ENCODE peak calls at places on chromosomes 12 and 14, in nine cellular contexts. A, L, F, C, O, M, I, Y and H are unnamed samples.

GRCh38 chr12:92796650-92797049 is 93.9 kb downstream of the PLEKHG7 start:
- DNase-seq in A (no peak), L (no peak), F (peak), C (no peak), O (no peak), M (no peak), I (no peak), Y (no peak), H (no peak)

GRCh38 chr12:102064476-102064875 is 2.7 kb upstream of the WASHC3 start:
- DNase-seq in A (no peak), L (no peak), F (no peak), C (no peak), O (no peak), M (no peak), I (no peak), Y (no peak), H (no peak)

GRCh38 chr14:66459603-66460002 is 26.6 kb upstream of the CCDC196 start:
- DNase-seq in A (no peak), L (no peak), F (no peak), C (no peak), O (no peak), M (no peak), I (no peak), Y (no peak), H (no peak)

GRCh38 chr12:116559330-116560080 is at the start of gene MAP1LC3B2:
- DNase-seq in A (peak), L (peak), F (peak), C (peak), O (peak), M (peak), I (peak), Y (no peak), H (peak)

GRCh38 chr12:127811988-127812387 is 455.0 kb upstream of the TMEM132C start:
- DNase-seq in A (no peak), L (no peak), F (peak), C (no peak), O (no peak), M (peak), I (no peak), Y (no peak), H (no peak)

GRCh38 chr12:60174476-60174875 is 578.6 kb downstream of the SLC16A7 start:
- DNase-seq in A (no peak), L (no peak), F (peak), C (no peak), O (no peak), M (no peak), I (no peak), Y (no peak), H (no peak)

GRCh38 chr14:55427439-55427838 is 13.0 kb downstream of the TBPL2 start:
- DNase-seq in A (no peak), L (no peak), F (no peak), C (no peak), O (no peak), M (no peak), I (no peak), Y (no peak), H (no peak)

GRCh38 chr12:39404000-39404399 is 38.9 kb downstream of the KIF21A start:
- DNase-seq in A (no peak), L (no peak), F (no peak), C (no peak), O (no peak), M (no peak), I (no peak), Y (no peak), H (no peak)

GRCh38 chr12:45613306-45613705 is 116.2 kb upstream of the ARID2 start:
- DNase-seq in A (no peak), L (no peak), F (peak), C (no peak), O (no peak), M (no peak), I (no peak), Y (no peak), H (no peak)

GRCh38 chr12:107917912-107918800 is 143.7 kb downstream of the ASCL4 start:
- DNase-seq in A (no peak), L (no peak), F (peak), C (no peak), O (no peak), M (no peak), I (no peak), Y (no peak), H (no peak)

GRCh38 chr12:120071493-120072020 is 45.0 kb downstream of the RAB35 start:
- DNase-seq in A (no peak), L (no peak), F (no peak), C (no peak), O (no peak), M (no peak), I (no peak), Y (no peak), H (no peak)

GRCh38 chr12:78338054-78338785 is 507.5 kb downstream of the NAV3 start:
- DNase-seq in A (no peak), L (no peak), F (no peak), C (no peak), O (no peak), M (no peak), I (no peak), Y (no peak), H (no peak)

GRCh38 chr12:90959538-90960139 is 4.7 kb upstream of the CCER1 start:
- DNase-seq in A (no peak), L (no peak), F (peak), C (no peak), O (no peak), M (no peak), I (no peak), Y (no peak), H (no peak)

GRCh38 chr12:78684419-78684818 is 180.2 kb upstream of the SYT1 start:
- DNase-seq in A (no peak), L (no peak), F (no peak), C (no peak), O (no peak), M (no peak), I (no peak), Y (no peak), H (no peak)

GRCh38 chr12:124487834-124488165 is 79.6 kb downstream of the NCOR2 start:
- DNase-seq in A (no peak), L (no peak), F (no peak), C (no peak), O (no peak), M (no peak), I (no peak), Y (no peak), H (no peak)

GRCh38 chr14:68793734-68794129 is 865 bp upstream of the ZFP36L1 start:
- DNase-seq in A (no peak), L (no peak), F (no peak), C (no peak), O (no peak), M (no peak), I (no peak), Y (no peak), H (no peak)

GRCh38 chr14:70713096-70713875 is 71.6 kb downstream of the TTC9 start:
- DNase-seq in A (no peak), L (no peak), F (no peak), C (no peak), O (no peak), M (no peak), I (no peak), Y (no peak), H (no peak)

GRCh38 chr12:43676183-43676813 is 82.3 kb downstream of the PUS7L start:
- DNase-seq in A (no peak), L (no peak), F (peak), C (no peak), O (no peak), M (no peak), I (no peak), Y (no peak), H (no peak)

GRCh38 chr14:101101456-101102056 is 198.0 kb upstream of the RTL1 start:
- DNase-seq in A (peak), L (no peak), F (no peak), C (no peak), O (no peak), M (no peak), I (no peak), Y (no peak), H (no peak)

GRCh38 chr14:75604979-75605825 is 26.8 kb downstream of the FLVCR2 start:
- DNase-seq in A (no peak), L (no peak), F (peak), C (no peak), O (no peak), M (peak), I (no peak), Y (no peak), H (no peak)